ENCODE peak calls at places on chromosomes 7 and 10, in nine cellular contexts. S is AG04450; W is M059J; U is LoVo; R is naive thymus-derived CD8-positive, alpha-beta T cell; C is SJSA1; T is neural crest cell; X is cardiac muscle cell; Z is NCI-H1417 treated with DMSO at 0.1 percent for 48 hours. L is an unnamed sample.

GRCh38 chr7:7489546-7489945 is 46.1 kb downstream of the COL28A1 start:
- DNase-seq in S (no peak), W (peak), U (peak), R (no peak), C (no peak), T (no peak), X (no peak), Z (no peak), L (no peak)

GRCh38 chr7:70131807-70132565 is 533.7 kb downstream of the AUTS2 start:
- DNase-seq in S (no peak), W (peak), U (peak), R (no peak), C (no peak), T (no peak), X (no peak), Z (no peak), L (no peak)

GRCh38 chr10:6382081-6382480 is 179.3 kb downstream of the PFKFB3 start:
- DNase-seq in S (peak), W (peak), U (no peak), R (peak), C (no peak), T (no peak), X (no peak), Z (no peak), L (no peak)

GRCh38 chr10:104076743-104077160 is 8.9 kb downstream of the COL17A1 start:
- DNase-seq in S (no peak), W (peak), U (no peak), R (no peak), C (peak), T (no peak), X (no peak), Z (peak), L (peak)

GRCh38 chr10:5659702-5660528 is 6.5 kb downstream of the ASB13 start:
- DNase-seq in S (peak), W (peak), U (no peak), R (no peak), C (no peak), T (no peak), X (no peak), Z (no peak), L (peak)

GRCh38 chr10:116304923-116305322 is 19.3 kb upstream of the CCDC172 start:
- DNase-seq in S (no peak), W (no peak), U (no peak), R (no peak), C (no peak), T (no peak), X (no peak), Z (no peak), L (no peak)

GRCh38 chr7:148772297-148773089 is 73.8 kb downstream of the CUL1 start:
- DNase-seq in S (peak), W (peak), U (no peak), R (no peak), C (peak), T (no peak), X (no peak), Z (no peak), L (no peak)

GRCh38 chr7:30068117-30068516 is 39.9 kb downstream of the PLEKHA8 start:
- DNase-seq in S (peak), W (peak), U (no peak), R (no peak), C (no peak), T (no peak), X (no peak), Z (no peak), L (no peak)

GRCh38 chr7:46080595-46081159 is 159.6 kb upstream of the IGFBP3 start:
- DNase-seq in S (no peak), W (peak), U (no peak), R (no peak), C (no peak), T (no peak), X (no peak), Z (no peak), L (no peak)

GRCh38 chr10:97842658-97843295 is 6.9 kb upstream of the GOLGA7B start:
- DNase-seq in S (no peak), W (peak), U (no peak), R (no peak), C (no peak), T (no peak), X (no peak), Z (no peak), L (no peak)

GRCh38 chr10:104897679-104898078 is 256.6 kb downstream of the SORCS3 start:
- DNase-seq in S (no peak), W (no peak), U (no peak), R (no peak), C (no peak), T (no peak), X (no peak), Z (no peak), L (no peak)

GRCh38 chr7:46478046-46478445 is 557.0 kb upstream of the IGFBP3 start:
- DNase-seq in S (no peak), W (peak), U (peak), R (no peak), C (no peak), T (no peak), X (no peak), Z (no peak), L (no peak)

GRCh38 chr10:119292968-119293367 is 85.6 kb downstream of the GRK5 start:
- DNase-seq in S (no peak), W (no peak), U (no peak), R (peak), C (no peak), T (no peak), X (no peak), Z (no peak), L (no peak)

GRCh38 chr10:69253171-69253570 is 25.1 kb upstream of the HK1 start:
- DNase-seq in S (no peak), W (no peak), U (no peak), R (no peak), C (no peak), T (no peak), X (no peak), Z (no peak), L (no peak)

GRCh38 chr7:157386979-157387800 is 50.4 kb downstream of the DNAJB6 start:
- DNase-seq in S (peak), W (peak), U (peak), R (peak), C (peak), T (peak), X (peak), Z (peak), L (peak)

GRCh38 chr7:105429746-105430612 is 41.3 kb upstream of the SRPK2 start:
- DNase-seq in S (peak), W (peak), U (peak), R (peak), C (no peak), T (no peak), X (peak), Z (peak), L (peak)

GRCh38 chr10:95217476-95217875 is 23.4 kb downstream of the ACSM6 start:
- DNase-seq in S (no peak), W (peak), U (no peak), R (no peak), C (no peak), T (no peak), X (no peak), Z (no peak), L (no peak)

GRCh38 chr10:125521721-125522680 is 161.0 kb downstream of the TEX36 start:
- DNase-seq in S (no peak), W (peak), U (peak), R (no peak), C (no peak), T (peak), X (no peak), Z (no peak), L (peak)

GRCh38 chr7:13278020-13278419 is 590.6 kb downstream of the ARL4A start:
- DNase-seq in S (no peak), W (peak), U (no peak), R (no peak), C (no peak), T (no peak), X (no peak), Z (no peak), L (no peak)

GRCh38 chr7:99579281-99579955 is 18.6 kb upstream of the TMEM225B start:
- DNase-seq in S (no peak), W (no peak), U (no peak), R (no peak), C (no peak), T (no peak), X (no peak), Z (no peak), L (no peak)

GRCh38 chr10:109956454-109957091 is 33.3 kb upstream of the XPNPEP1 start:
- DNase-seq in S (no peak), W (peak), U (peak), R (no peak), C (peak), T (peak), X (peak), Z (no peak), L (peak)